ENCODE peak calls at places on chromosome 4, in seven cellular contexts. H is HepG2, W is GM12892, P is H1, M is GM12878, L is K562, E is SK-N-SH. J is an unnamed sample.

GRCh38 chr4:42464550-42465124 is 67.3 kb downstream of the SHISA3 start:
- DNase-seq in H (no peak), W (no peak), P (no peak), M (no peak), L (no peak), E (no peak), J (no peak)

GRCh38 chr4:34148322-34148908 is 2095.9 kb downstream of the ARAP2 start:
- DNase-seq in H (no peak), W (no peak), P (no peak), M (no peak), L (no peak), E (no peak), J (no peak)

GRCh38 chr4:148778980-148779675 is 336.9 kb upstream of the NR3C2 start:
- DNase-seq in H (no peak), W (no peak), P (no peak), M (no peak), L (no peak), E (no peak), J (no peak)

GRCh38 chr4:15656038-15656470 is 897 bp upstream of the FBXL5 start:
- DNase-seq in H (no peak), W (no peak), P (no peak), M (no peak), L (no peak), E (no peak), J (no peak)

GRCh38 chr4:168711197-168712120 is 214.6 kb downstream of the PALLD start:
- DNase-seq in H (no peak), W (no peak), P (no peak), M (no peak), L (no peak), E (no peak), J (no peak)

GRCh38 chr4:163356104-163356503 is 12.4 kb downstream of the NPY5R start:
- DNase-seq in H (no peak), W (no peak), P (no peak), M (no peak), L (no peak), E (no peak), J (no peak)

GRCh38 chr4:107541511-107541910 is 178.5 kb downstream of the PAPSS1 start:
- DNase-seq in H (no peak), W (no peak), P (no peak), M (no peak), L (no peak), E (no peak), J (no peak)

GRCh38 chr4:184416913-184417734 is 57.2 kb downstream of the IRF2 start:
- DNase-seq in H (no peak), W (no peak), P (no peak), M (peak; percentile 48), L (no peak), E (no peak), J (no peak)

GRCh38 chr4:2931765-2932560 is 31.2 kb downstream of the NOP14 start:
- DNase-seq in H (no peak), W (peak; percentile 68), P (no peak), M (peak; percentile 55), L (no peak), E (no peak), J (peak; percentile 76)

GRCh38 chr4:29046166-29046565 is 1674.0 kb upstream of the PCDH7 start:
- DNase-seq in H (no peak), W (no peak), P (no peak), M (no peak), L (no peak), E (no peak), J (no peak)

GRCh38 chr4:24824720-24825119 is 29.3 kb downstream of the SOD3 start:
- DNase-seq in H (no peak), W (no peak), P (no peak), M (no peak), L (no peak), E (no peak), J (no peak)

GRCh38 chr4:1045193-1045594 is 33.8 kb downstream of the FGFRL1 start:
- DNase-seq in H (no peak), W (peak; percentile 15), P (no peak), M (no peak), L (no peak), E (no peak), J (no peak)

GRCh38 chr4:76704133-76704881 is 193.6 kb downstream of the SOWAHB start:
- DNase-seq in H (no peak), W (no peak), P (no peak), M (no peak), L (no peak), E (no peak), J (no peak)

GRCh38 chr4:143344774-143345173 is 8.1 kb downstream of the GAB1 start:
- DNase-seq in H (no peak), W (no peak), P (no peak), M (no peak), L (no peak), E (no peak), J (no peak)

GRCh38 chr4:89752932-89753598 is 83.9 kb downstream of the SNCA start:
- DNase-seq in H (no peak), W (no peak), P (no peak), M (no peak), L (no peak), E (peak; percentile 33), J (no peak)

GRCh38 chr4:38785901-38786402 is 3.2 kb upstream of the TLR10 start:
- DNase-seq in H (no peak), W (no peak), P (no peak), M (peak; percentile 63), L (no peak), E (no peak), J (no peak)

GRCh38 chr4:168917150-168917779 is 92.8 kb downstream of the CBR4 start:
- DNase-seq in H (peak; percentile 14), W (no peak), P (no peak), M (no peak), L (peak; percentile 31), E (peak; percentile 42), J (no peak)

GRCh38 chr4:8207314-8207713 is 8.2 kb downstream of the SH3TC1 start:
- DNase-seq in H (no peak), W (no peak), P (no peak), M (no peak), L (no peak), E (no peak), J (no peak)

GRCh38 chr4:8204576-8205227 is 5.6 kb downstream of the SH3TC1 start:
- DNase-seq in H (no peak), W (no peak), P (no peak), M (no peak), L (no peak), E (no peak), J (no peak)

GRCh38 chr4:8205749-8206611 is 6.9 kb downstream of the SH3TC1 start:
- DNase-seq in H (no peak), W (no peak), P (no peak), M (no peak), L (no peak), E (no peak), J (no peak)

GRCh38 chr4:8203817-8204216 is 4.7 kb downstream of the SH3TC1 start:
- DNase-seq in H (no peak), W (no peak), P (no peak), M (no peak), L (no peak), E (no peak), J (no peak)

GRCh38 chr4:8205241-8205707 is 6.2 kb downstream of the SH3TC1 start:
- DNase-seq in H (no peak), W (no peak), P (no peak), M (no peak), L (no peak), E (peak; percentile 79), J (no peak)
- TF ChIP-seq TAF1 in H (no peak), W (no peak), P (no peak), M (no peak), L (no peak), E (no peak), J (no peak)

GRCh38 chr4:140134780-140135179 is 19.2 kb downstream of the MAML3 start:
- DNase-seq in H (no peak), W (no peak), P (no peak), M (no peak), L (no peak), E (no peak), J (no peak)

GRCh38 chr4:140135529-140136021 is 18.4 kb downstream of the MAML3 start:
- DNase-seq in H (no peak), W (no peak), P (no peak), M (no peak), L (no peak), E (peak; percentile 84), J (no peak)

GRCh38 chr4:140138428-140138827 is 15.6 kb downstream of the MAML3 start:
- DNase-seq in H (no peak), W (no peak), P (no peak), M (no peak), L (no peak), E (no peak), J (no peak)

GRCh38 chr4:140136509-140136908 is 17.5 kb downstream of the MAML3 start:
- DNase-seq in H (no peak), W (no peak), P (no peak), M (no peak), L (no peak), E (no peak), J (no peak)

GRCh38 chr4:140137654-140138053 is 16.3 kb downstream of the MAML3 start:
- DNase-seq in H (no peak), W (no peak), P (no peak), M (no peak), L (no peak), E (no peak), J (no peak)
- TF ChIP-seq TAF1 in H (no peak), W (no peak), P (no peak), M (no peak), L (no peak), E (no peak), J (no peak)

GRCh38 chr4:87912164-87913004 is 63.1 kb upstream of the SPP1 start:
- DNase-seq in H (peak; percentile 29), W (no peak), P (no peak), M (no peak), L (no peak), E (no peak), J (no peak)
- TF ChIP-seq TAF1 in H (no peak), W (no peak), P (no peak), M (no peak), L (no peak), E (no peak), J (no peak)

GRCh38 chr4:174157106-174157607 is 126.3 kb downstream of the FBXO8 start:
- DNase-seq in H (no peak), W (no peak), P (no peak), M (no peak), L (peak; percentile 11), E (no peak), J (no peak)

GRCh38 chr4:174152717-174153466 is 130.6 kb downstream of the FBXO8 start:
- DNase-seq in H (no peak), W (no peak), P (no peak), M (no peak), L (no peak), E (no peak), J (no peak)

GRCh38 chr4:174154455-174154854 is 129.0 kb downstream of the FBXO8 start:
- DNase-seq in H (no peak), W (no peak), P (no peak), M (no peak), L (no peak), E (no peak), J (no peak)

GRCh38 chr4:174156239-174156826 is 127.1 kb downstream of the FBXO8 start:
- DNase-seq in H (peak; percentile 23), W (no peak), P (no peak), M (peak; percentile 4), L (peak; percentile 44), E (peak; percentile 27), J (no peak)
- TF ChIP-seq TAF1 in H (no peak), W (no peak), P (no peak), M (no peak), L (no peak), E (no peak), J (no peak)